ENCODE peak calls at places on chromosomes 2 and 18, in nine cellular contexts. O is LNCaP clone FGC, S is GM10248, M is Peyer's patch, F is pancreas, Z is astrocyte of the spinal cord, E is H9, B is D721Med, X is lung. K is an unnamed sample.

GRCh38 chr2:110105608-110106467 is 9.8 kb downstream of the MALL start:
- DNase-seq in O (peak; percentile 81), S (no peak), M (no peak), F (no peak), Z (peak; percentile 79), E (no peak), B (no peak), X (no peak), K (no peak)

GRCh38 chr2:180077295-180077906 is 70.3 kb upstream of the CWC22 start:
- DNase-seq in O (peak; percentile 25), S (no peak), M (no peak), F (no peak), Z (peak; percentile 55), E (no peak), B (no peak), X (no peak), K (no peak)

GRCh38 chr2:88826399-88826798 is 134.9 kb downstream of the RPIA start:
- DNase-seq in O (no peak), S (no peak), M (no peak), F (no peak), Z (no peak), E (no peak), B (no peak), X (no peak), K (no peak)

GRCh38 chr2:102251042-102251848 is 60.1 kb upstream of the IL1RL1 start:
- DNase-seq in O (no peak), S (peak; percentile 72), M (no peak), F (peak; percentile 47), Z (peak; percentile 44), E (peak; percentile 76), B (no peak), X (peak; percentile 55), K (no peak)

GRCh38 chr2:183868707-183869106 is 729.6 kb upstream of the ZNF804A start:
- DNase-seq in O (peak; percentile 58), S (no peak), M (no peak), F (no peak), Z (peak; percentile 75), E (no peak), B (no peak), X (no peak), K (no peak)

GRCh38 chr18:13221821-13222220 is 3.3 kb downstream of the LDLRAD4 start:
- DNase-seq in O (no peak), S (no peak), M (no peak), F (no peak), Z (peak; percentile 38), E (no peak), B (no peak), X (peak; percentile 68), K (no peak)

GRCh38 chr2:513981-514706 is 163.1 kb downstream of the TMEM18 start:
- DNase-seq in O (no peak), S (no peak), M (no peak), F (no peak), Z (no peak), E (no peak), B (no peak), X (no peak), K (no peak)

GRCh38 chr2:20578895-20579825 is 71.7 kb downstream of the HS1BP3 start:
- DNase-seq in O (no peak), S (peak; percentile 75), M (no peak), F (peak; percentile 54), Z (peak; percentile 98), E (peak; percentile 77), B (no peak), X (peak; percentile 58), K (peak; percentile 74)

GRCh38 chr2:83071914-83072313 is 1387.2 kb downstream of the SUCLG1 start:
- DNase-seq in O (no peak), S (no peak), M (no peak), F (no peak), Z (no peak), E (no peak), B (no peak), X (no peak), K (no peak)
- TF ChIP-seq CTCF in O (no peak), S (no peak), M (no peak), F (no peak), Z (no peak), E (peak; percentile 48), B (no peak), X (no peak), K (no peak)

GRCh38 chr2:12127639-12128038 is 381.2 kb downstream of the LPIN1 start:
- DNase-seq in O (no peak), S (no peak), M (peak; percentile 27), F (no peak), Z (no peak), E (no peak), B (no peak), X (no peak), K (no peak)

GRCh38 chr2:12120281-12121150 is 374.1 kb downstream of the LPIN1 start:
- DNase-seq in O (no peak), S (no peak), M (no peak), F (no peak), Z (peak; percentile 81), E (no peak), B (no peak), X (no peak), K (no peak)

GRCh38 chr2:12131975-12132374 is 385.5 kb downstream of the LPIN1 start:
- DNase-seq in O (no peak), S (no peak), M (no peak), F (no peak), Z (no peak), E (no peak), B (no peak), X (no peak), K (no peak)

DNA sequence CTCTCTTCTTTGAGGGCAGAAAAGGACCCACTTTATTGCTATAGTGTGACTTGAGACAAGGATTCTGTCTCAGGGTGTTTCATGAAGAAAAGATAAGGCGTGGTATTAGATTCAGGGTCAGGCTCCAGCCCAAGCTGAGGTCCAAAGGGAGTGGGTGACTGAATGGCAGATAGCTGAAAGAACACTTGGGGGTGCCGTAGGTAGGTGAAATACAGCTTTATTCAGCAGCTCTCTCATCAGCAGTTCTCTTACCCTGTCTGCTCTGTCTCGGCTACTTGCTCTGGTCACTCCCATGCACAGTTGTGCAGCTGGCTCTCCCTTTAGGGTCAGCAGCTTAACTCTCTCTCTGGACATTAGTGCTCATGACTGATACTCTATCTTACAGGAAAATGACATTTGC is 379.9 kb downstream of the LPIN1 start:
- DNase-seq in O (no peak), S (no peak), M (no peak), F (no peak), Z (no peak), E (no peak), B (no peak), X (no peak), K (no peak)
- TF ChIP-seq CTCF in O (no peak), S (no peak), M (no peak), F (no peak), Z (no peak), E (peak; percentile 18), B (no peak), X (no peak), K (no peak)

DNA sequence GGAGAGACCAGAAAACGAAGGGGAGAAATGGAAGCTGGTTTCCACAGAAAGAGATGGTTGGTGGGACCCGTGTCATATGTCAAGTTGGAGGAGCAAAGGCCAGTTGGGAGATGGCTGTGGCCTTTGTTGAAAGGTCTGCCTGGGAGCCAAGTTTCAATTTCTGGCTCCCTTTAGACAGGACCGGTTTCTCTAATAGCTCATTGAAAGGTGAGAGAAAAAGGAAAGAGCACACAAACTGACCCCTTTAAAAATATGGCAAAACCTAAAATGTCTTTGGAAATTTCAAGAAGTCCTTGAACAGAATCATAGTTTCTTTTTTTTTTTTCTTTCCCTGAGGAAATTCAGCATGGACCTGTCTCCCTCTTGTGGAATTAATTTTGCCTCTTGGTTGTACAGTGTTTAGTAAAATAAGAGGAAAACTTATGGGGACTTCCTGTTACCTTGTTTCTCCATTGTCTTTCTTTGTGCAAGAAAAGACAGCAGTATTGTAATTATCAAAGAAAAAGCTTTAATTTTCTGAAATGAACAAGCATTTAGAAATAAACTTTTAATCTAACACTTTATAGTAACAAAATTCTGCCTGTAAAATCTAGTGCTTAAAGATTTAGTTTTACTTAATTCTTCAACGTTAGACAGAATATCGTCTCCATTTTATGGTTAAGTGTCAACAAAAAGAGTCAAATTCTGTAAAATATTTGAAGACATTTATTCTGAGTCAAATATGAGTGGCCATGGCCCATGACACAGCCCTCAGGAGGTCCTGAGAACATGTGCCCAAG is 176.4 kb upstream of the NABP1 start:
- DNase-seq in O (peak; percentile 35), S (no peak), M (no peak), F (no peak), Z (peak; percentile 75), E (no peak), B (no peak), X (no peak), K (no peak)
- TF ChIP-seq CTCF in O (peak; percentile 61), S (no peak), M (peak; percentile 75), F (peak; percentile 49), Z (peak; percentile 58), E (peak; percentile 27), B (peak; percentile 72), X (no peak), K (peak; percentile 36)

GRCh38 chr2:238709961-238710360 is 137.9 kb upstream of the TWIST2 start:
- DNase-seq in O (no peak), S (no peak), M (no peak), F (no peak), Z (no peak), E (no peak), B (no peak), X (no peak), K (no peak)

GRCh38 chr2:238709324-238709723 is 138.6 kb upstream of the TWIST2 start:
- DNase-seq in O (no peak), S (no peak), M (no peak), F (no peak), Z (no peak), E (no peak), B (no peak), X (no peak), K (no peak)

GRCh38 chr2:238713234-238713832 is 134.6 kb upstream of the TWIST2 start:
- DNase-seq in O (no peak), S (no peak), M (no peak), F (no peak), Z (no peak), E (no peak), B (no peak), X (peak; percentile 16), K (no peak)

GRCh38 chr2:238712011-238712410 is 135.9 kb upstream of the TWIST2 start:
- DNase-seq in O (no peak), S (no peak), M (no peak), F (no peak), Z (no peak), E (no peak), B (no peak), X (no peak), K (no peak)

GRCh38 chr2:238711346-238711745 is 136.5 kb upstream of the TWIST2 start:
- DNase-seq in O (no peak), S (no peak), M (no peak), F (no peak), Z (no peak), E (no peak), B (no peak), X (peak; percentile 27), K (no peak)
- TF ChIP-seq CTCF in O (no peak), S (no peak), M (no peak), F (no peak), Z (no peak), E (no peak), B (no peak), X (no peak), K (no peak)

K was measured in breast epithelium.